ENCODE peak calls at places on chromosome 2, in four cellular contexts. L is COR-L47; C is hypothalamus; V is activated CD4-positive, CD25-positive, alpha-beta regulatory T cell treated with anti-CD3 and anti-CD28 coated beads, Interleukin-2, amount 50 U/mL, for 72 hours. M is an unnamed sample.

GRCh38 chr2:236633219-236633570 is 63.6 kb downstream of the ACKR3 start:
- DNase-seq in L (no peak), C (no peak), V (no peak), M (peak)

GRCh38 chr2:5690718-5691658 is 1.2 kb upstream of the SOX11 start:
- DNase-seq in V (no peak), L (peak), C (no peak), M (no peak)

GRCh38 chr2:205771666-205772065 is 89.4 kb downstream of the NRP2 start:
- DNase-seq in C (no peak), L (no peak), V (no peak), M (no peak)

GRCh38 chr2:37143986-37144385 is 12.8 kb downstream of the EIF2AK2 start:
- DNase-seq in C (no peak), V (no peak), L (no peak), M (no peak)

GRCh38 chr2:52456759-52457377 is 1310.7 kb upstream of the CHAC2 start:
- DNase-seq in L (no peak), V (no peak), C (no peak), M (no peak)

GRCh38 chr2:715847-716573 is 38.8 kb upstream of the TMEM18 start:
- DNase-seq in C (no peak), V (no peak), L (peak), M (no peak)

GRCh38 chr2:217866457-217866856 is 136.3 kb downstream of the TNS1 start:
- DNase-seq in C (no peak), L (no peak), V (no peak), M (peak)

GRCh38 chr2:72973566-72974435 is 56.5 kb downstream of the EMX1 start:
- DNase-seq in L (peak), V (no peak), C (no peak), M (no peak)

GRCh38 chr2:113910110-113910717 is 20.3 kb downstream of the ACTR3 start:
- DNase-seq in C (no peak), V (no peak), L (no peak), M (no peak)

GRCh38 chr2:42339191-42339912 is 21.7 kb downstream of the COX7A2L start:
- DNase-seq in C (no peak), L (no peak), V (no peak), M (no peak)

GRCh38 chr2:128422571-128422970 is 103.9 kb upstream of the HS6ST1 start:
- DNase-seq in C (no peak), L (no peak), V (no peak), M (peak)